ENCODE peak calls at places on chromosomes 16 and 17, in four cellular contexts. O is HCT116, B is neuronal stem cell, C is DND-41. L is an unnamed sample.

GRCh38 chr16:17205279-17206139 is 265.3 kb downstream of the XYLT1 start:
- DNase-seq in O (no peak), B (no peak), C (no peak), L (no peak)

GRCh38 chr16:88320947-88321634 is 61.7 kb upstream of the ZNF469 start:
- DNase-seq in O (peak; percentile 42), B (no peak), C (peak; percentile 7), L (no peak)

GRCh38 chr16:50598256-50598894 is 50.2 kb downstream of the NKD1 start:
- DNase-seq in O (no peak), B (no peak), C (no peak), L (no peak)

GRCh38 chr16:1980026-1980769 is 1.1 kb downstream of the NOXO1 start:
- DNase-seq in O (no peak), B (no peak), C (no peak), L (no peak)

GRCh38 chr17:47305302-47305923 is 18.3 kb upstream of the EFCAB13 start:
- DNase-seq in O (no peak), B (no peak), C (no peak), L (no peak)

GRCh38 chr16:77043076-77043475 is 147.9 kb upstream of the MON1B start:
- DNase-seq in O (peak; percentile 8), B (no peak), C (peak; percentile 8), L (no peak)

GRCh38 chr17:82668631-82669099 is 20.4 kb upstream of the WDR45B start:
- DNase-seq in O (peak; percentile 43), B (peak; percentile 31), C (no peak), L (no peak)

GRCh38 chr16:78770353-78771091 is 671.1 kb downstream of the WWOX start:
- DNase-seq in O (no peak), B (peak; percentile 43), C (peak; percentile 67), L (no peak)

GRCh38 chr16:15975172-15975571 is 25.8 kb downstream of the ABCC1 start:
- DNase-seq in O (no peak), B (no peak), C (no peak), L (no peak)

GRCh38 chr17:80389011-80389995 is 25.7 kb upstream of the ENDOV start:
- DNase-seq in O (no peak), B (no peak), C (no peak), L (no peak)

GRCh38 chr16:60811051-60811608 is 1225.1 kb downstream of the CDH8 start:
- DNase-seq in O (no peak), B (no peak), C (no peak), L (no peak)

GRCh38 chr16:78183886-78184553 is 84.6 kb downstream of the WWOX start:
- DNase-seq in O (no peak), B (no peak), C (no peak), L (no peak)

GRCh38 chr17:82097187-82097918 is 683 bp downstream of the FASN start:
- DNase-seq in O (no peak), B (no peak), C (peak; percentile 39), L (no peak)

GRCh38 chr16:81604960-81605383 is 160.4 kb downstream of the CMIP start:
- DNase-seq in O (no peak), B (no peak), C (no peak), L (no peak)

GRCh38 chr17:48261297-48261880 is 153.8 kb downstream of the SNX11 start:
- DNase-seq in O (peak; percentile 81), B (peak; percentile 24), C (no peak), L (no peak)

GRCh38 chr17:8163978-8164814 is 1.4 kb upstream of the VAMP2 start:
- DNase-seq in O (no peak), B (no peak), C (peak; percentile 82), L (no peak)

GRCh38 chr16:78925071-78925714 is 675.3 kb downstream of the MAF start:
- DNase-seq in O (peak; percentile 31), B (no peak), C (peak; percentile 24), L (no peak)

GRCh38 chr17:5506307-5506706 is 19.9 kb downstream of the MIS12 start:
- DNase-seq in O (no peak), B (no peak), C (no peak), L (no peak)

GRCh38 chr16:55171241-55171640 is 152.8 kb upstream of the IRX6 start:
- DNase-seq in O (no peak), B (no peak), C (no peak), L (no peak)

GRCh38 chr17:63675231-63675606 is 24.7 kb downstream of the LIMD2 start:
- DNase-seq in O (no peak), B (no peak), C (no peak), L (no peak)

GRCh38 chr16:66551788-66552287 is 538 bp upstream of the CKLF start:
- DNase-seq in O (no peak), B (no peak), C (no peak), L (no peak)

GRCh38 chr17:28151001-28151400 is 108.5 kb downstream of the NLK start:
- DNase-seq in O (no peak), B (no peak), C (no peak), L (no peak)

GRCh38 chr17:69577098-69577497 is 162.6 kb downstream of the MAP2K6 start:
- DNase-seq in O (no peak), B (no peak), C (no peak), L (no peak)

GRCh38 chr17:75518201-75518600 is 1.9 kb downstream of the TSEN54 start:
- DNase-seq in O (no peak), B (no peak), C (peak; percentile 52), L (no peak)

GRCh38 chr16:73601911-73602310 is 554.0 kb upstream of the ZFHX3 start:
- DNase-seq in O (no peak), B (no peak), C (no peak), L (no peak)

GRCh38 chr16:71883849-71884638 is at the start of gene ZNF821:
- DNase-seq in O (no peak), B (peak; percentile 93), C (peak; percentile 76), L (no peak)

GRCh38 chr16:66660422-66661209 is 35.9 kb downstream of the CMTM4 start:
- DNase-seq in O (no peak), B (peak; percentile 29), C (no peak), L (no peak)

GRCh38 chr17:28657756-28658155 is 4.0 kb downstream of the SDF2 start:
- DNase-seq in O (no peak), B (no peak), C (no peak), L (no peak)

GRCh38 chr17:50207318-50207717 is 5.9 kb upstream of the COL1A1 start:
- DNase-seq in O (no peak), B (no peak), C (no peak), L (no peak)
- H3K9ac ChIP-seq in O (no peak overlapping the region), B (no peak overlapping the region), C (no peak overlapping the region), L (no peak overlapping the region)

GRCh38 chr16:4316103-4316731 is 350 bp downstream of the GLIS2 start:
- DNase-seq in O (no peak), B (no peak), C (no peak), L (no peak)
- H3K9ac ChIP-seq in O (peak overlapping the region; percentile 83), B (peak overlapping the region; percentile 88), C (peak overlapping the region; percentile 38), L (peak overlapping the region; percentile 71)

DNA sequence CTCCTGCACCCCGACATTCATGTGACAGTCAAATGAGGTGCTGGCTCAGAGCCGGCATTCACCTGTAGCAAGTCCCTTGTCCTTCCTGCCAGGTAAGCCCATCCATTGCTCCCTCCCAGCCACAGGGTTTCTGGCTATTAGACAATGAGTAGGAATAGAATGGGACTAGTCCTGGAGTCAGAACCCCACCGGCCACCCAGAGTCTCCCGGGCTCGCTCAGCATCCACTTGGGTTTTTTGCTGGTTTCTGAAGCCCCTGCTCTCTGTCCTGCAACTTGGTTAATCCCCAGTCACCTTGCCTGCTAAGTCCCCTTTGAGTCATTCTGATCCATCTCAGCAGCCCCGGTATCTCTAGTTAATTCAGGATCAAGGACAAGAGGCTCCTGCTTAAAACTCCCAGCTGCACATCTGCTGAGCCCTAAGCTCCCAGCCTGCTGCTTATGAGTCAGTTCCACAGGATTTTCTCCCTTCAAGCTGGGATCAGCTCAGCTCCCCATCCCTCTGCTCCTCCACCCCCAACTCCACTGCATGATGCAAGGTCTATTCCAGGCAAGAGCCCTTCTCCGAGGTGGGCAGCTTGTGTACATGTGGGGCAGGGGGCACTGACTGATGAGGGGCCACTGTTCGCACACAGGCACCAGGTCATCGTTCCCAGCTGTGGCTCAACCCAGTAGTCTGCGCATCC is 19.9 kb upstream of the MRPS23 start:
- DNase-seq in O (no peak), B (no peak), C (no peak), L (no peak)
- H3K9ac ChIP-seq in O (peak overlapping the region; percentile 24), B (peak overlapping the region; percentile 32), C (no peak overlapping the region), L (no peak overlapping the region)

GRCh38 chr16:57479422-57480126 is 6.7 kb downstream of the DOK4 start:
- DNase-seq in O (no peak), B (no peak), C (no peak), L (no peak)
- H3K9ac ChIP-seq in O (no peak overlapping the region), B (peak overlapping the region; percentile 64), C (no peak overlapping the region), L (no peak overlapping the region)